ENCODE peak calls at places on chromosomes 7 and 10, in four cellular contexts. W is A549, P is K562, R is H1. M is an unnamed sample.

GRCh38 chr10:34280599-34281374 is 534.3 kb downstream of the PARD3 start:
- DNase-seq in P (peak), W (peak), R (no peak), M (peak)

GRCh38 chr7:80224416-80224815 is 89.8 kb downstream of the GNAI1 start:
- DNase-seq in R (no peak), P (no peak), W (no peak), M (no peak)

GRCh38 chr7:46212425-46213153 is 291.5 kb upstream of the IGFBP3 start:
- DNase-seq in R (no peak), P (no peak), W (no peak), M (no peak)

GRCh38 chr10:89836840-89837172 is 135.4 kb downstream of the KIF20B start:
- DNase-seq in W (no peak), R (no peak), P (no peak), M (no peak)

GRCh38 chr7:73879977-73880681 is 19.2 kb downstream of the TMEM270 start:
- DNase-seq in R (no peak), W (peak), P (no peak), M (peak)

GRCh38 chr7:18520450-18521235 is 25.1 kb downstream of the HDAC9 start:
- DNase-seq in P (no peak), W (no peak), R (no peak), M (no peak)

GRCh38 chr7:55898287-55898686 is 11.0 kb downstream of the ZNF713 start:
- DNase-seq in P (no peak), W (no peak), R (no peak), M (no peak)

GRCh38 chr7:148419856-148420508 is 170.6 kb upstream of the C7orf33 start:
- DNase-seq in P (no peak), R (no peak), W (no peak), M (no peak)

GRCh38 chr10:90451283-90451682 is 406.6 kb downstream of the HTR7 start:
- DNase-seq in P (no peak), R (no peak), W (no peak), M (no peak)

GRCh38 chr7:149772821-149773425 is 465 bp downstream of the ZNF467 start:
- DNase-seq in R (no peak), P (peak), W (no peak), M (no peak)

GRCh38 chr7:43771567-43771966 is 13.1 kb downstream of the BLVRA start:
- DNase-seq in R (no peak), W (no peak), P (no peak), M (no peak)

GRCh38 chr7:43273939-43274719 is 161.7 kb downstream of the HECW1 start:
- DNase-seq in W (no peak), P (no peak), R (no peak), M (no peak)

GRCh38 chr7:7709263-7709662 is 9.1 kb downstream of the RPA3 start:
- DNase-seq in R (peak), W (no peak), P (no peak), M (no peak)

GRCh38 chr7:139687980-139688632 is 89.7 kb downstream of the HIPK2 start:
- DNase-seq in P (peak), R (no peak), W (no peak), M (no peak)

GRCh38 chr7:93115796-93116195 is 2.0 kb downstream of the SAMD9 start:
- DNase-seq in R (no peak), W (peak), P (peak), M (no peak)
- TF ChIP-seq RNF2 in R (no peak), W (no peak), P (no peak), M (no peak)

DNA sequence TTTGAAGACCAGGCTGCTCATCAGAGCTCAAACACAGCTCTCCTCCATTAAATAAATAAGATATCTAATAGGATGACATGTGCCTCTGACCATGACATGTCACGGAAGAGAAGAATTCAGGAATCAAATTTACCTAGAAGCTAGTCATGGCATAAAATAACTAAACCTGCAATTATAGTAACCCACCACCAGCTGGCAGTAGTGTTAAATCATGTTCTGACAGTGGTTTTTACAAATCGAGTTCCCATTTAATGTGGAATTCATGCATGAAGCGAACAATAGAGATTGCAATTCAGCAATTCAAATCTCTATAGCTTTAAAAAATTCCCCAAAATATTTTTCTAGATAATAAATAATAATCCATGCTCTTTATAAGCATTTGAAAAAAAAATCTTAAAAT is 74.6 kb upstream of the IKZF1 start:
- DNase-seq in W (peak), R (no peak), P (peak), M (no peak)
- TF ChIP-seq RNF2 in W (no peak), R (no peak), P (no peak), M (no peak)

GRCh38 chr10:132676193-132676891 is 109.6 kb downstream of the NKX6-2 start:
- DNase-seq in P (no peak), R (no peak), W (no peak), M (peak)
- TF ChIP-seq RNF2 in P (no peak), R (no peak), W (no peak), M (no peak)

GRCh38 chr10:132039371-132039770 is 26.4 kb upstream of the JAKMIP3 start:
- DNase-seq in R (no peak), W (no peak), P (no peak), M (no peak)
- TF ChIP-seq RNF2 in R (no peak), W (no peak), P (no peak), M (no peak)